ENCODE peak calls at places on chromosomes 3 and 15, in seven cellular contexts. C is NCI-H1105 treated with DMSO at 0.1 percent for 48 hours, U is HCEC 1CT, I is skeletal muscle cell, M is neural crest cell, L is AG08396, Z is NCI-H510A treated with DMSO at 0.1 percent for 48 hours. S is an unnamed sample.

GRCh38 chr3:128875556-128876120 is 3.8 kb upstream of the ACAD9 start:
- DNase-seq in L (peak; percentile 37), M (peak; percentile 50), U (peak; percentile 27), C (peak; percentile 22), Z (peak; percentile 16), I (no peak), S (no peak)

GRCh38 chr3:13593615-13594014 is 44.7 kb downstream of the FBLN2 start:
- DNase-seq in L (no peak), U (no peak), Z (no peak), M (no peak), C (no peak), I (no peak), S (no peak)

GRCh38 chr3:184289426-184289938 is 9.6 kb upstream of the PSMD2 start:
- DNase-seq in Z (peak; percentile 65), C (peak; percentile 76), U (peak; percentile 38), M (peak; percentile 56), I (peak; percentile 8), L (peak; percentile 77), S (peak; percentile 75)

GRCh38 chr3:69869643-69870042 is 129.9 kb upstream of the SAMMSON start:
- DNase-seq in Z (no peak), U (peak; percentile 97), M (no peak), L (no peak), I (no peak), C (no peak), S (no peak)

GRCh38 chr3:121894191-121894990 is at the start of gene SLC15A2:
- DNase-seq in L (no peak), Z (no peak), M (no peak), I (no peak), C (no peak), U (no peak), S (no peak)

GRCh38 chr3:23442598-23443383 is 239.7 kb downstream of the UBE2E2 start:
- DNase-seq in U (peak; percentile 41), I (peak; percentile 28), M (no peak), C (no peak), L (peak; percentile 3), Z (no peak), S (no peak)

GRCh38 chr3:168096210-168096795 is 579 bp upstream of the GOLIM4 start:
- DNase-seq in C (peak; percentile 94), Z (peak; percentile 86), I (peak; percentile 91), M (peak; percentile 58), U (peak; percentile 90), L (peak; percentile 80), S (peak; percentile 74)

GRCh38 chr3:12938258-12938711 is 96.9 kb upstream of the RPL32 start:
- DNase-seq in L (peak; percentile 53), Z (no peak), M (no peak), C (no peak), I (peak; percentile 49), U (no peak), S (no peak)

GRCh38 chr3:122021811-122022401 is at the start of gene ILDR1:
- DNase-seq in I (no peak), L (no peak), C (peak; percentile 85), U (no peak), Z (peak; percentile 43), M (no peak), S (peak; percentile 67)

GRCh38 chr15:50358805-50359204 is 3.8 kb upstream of the GABPB1 start:
- DNase-seq in L (peak; percentile 41), Z (no peak), C (no peak), I (no peak), U (peak; percentile 58), M (no peak), S (no peak)

GRCh38 chr3:85725809-85726208 is 767.0 kb downstream of the CADM2 start:
- DNase-seq in U (no peak), C (no peak), L (no peak), M (no peak), I (no peak), Z (no peak), S (no peak)

GRCh38 chr15:67838789-67839332 is 984 bp downstream of the RNU6-1 start:
- DNase-seq in C (peak; percentile 78), M (no peak), I (no peak), U (peak; percentile 23), L (peak; percentile 68), Z (peak; percentile 38), S (peak; percentile 67)

GRCh38 chr15:81092559-81092902 is 41.5 kb upstream of the CFAP161 start:
- DNase-seq in I (no peak), Z (peak; percentile 53), L (no peak), C (no peak), U (no peak), M (no peak), S (no peak)

GRCh38 chr3:81545572-81545971 is 215.9 kb downstream of the GBE1 start:
- DNase-seq in U (peak; percentile 46), Z (no peak), I (peak; percentile 35), C (no peak), M (no peak), L (no peak), S (no peak)

GRCh38 chr15:40693904-40694705 is 869 bp upstream of the RAD51 start:
- DNase-seq in U (no peak), I (no peak), M (no peak), L (no peak), C (no peak), Z (peak; percentile 32), S (no peak)

GRCh38 chr3:48459331-48459730 is 12.8 kb downstream of the ATRIP start:
- DNase-seq in U (no peak), M (no peak), Z (no peak), I (no peak), C (no peak), L (no peak), S (no peak)

GRCh38 chr3:102488316-102488715 is 53.5 kb downstream of the ZPLD1 start:
- DNase-seq in Z (no peak), L (no peak), U (no peak), C (no peak), M (no peak), I (no peak), S (no peak)